ENCODE peak calls at places on chromosomes 2 and 18, in ten cellular contexts. E is fibroblast of villous mesenchyme; C is transverse colon; U is colonic mucosa; S is dorsolateral prefrontal cortex; Q is fibroblast of lung; W is psoas muscle; G is CD4-positive, alpha-beta T cell; I is cardiac fibroblast; T is astrocyte of the spinal cord. A is an unnamed sample.
A peak's percentile ranks its signal among the peaks of the same experiment; 100 is the strongest.

GRCh38 chr18:78727057-78727739 is 252.4 kb upstream of the SALL3 start:
- DNase-seq in U (no peak), W (no peak), S (peak; percentile 1), Q (no peak), T (no peak), G (no peak), C (no peak), I (no peak), E (no peak), A (peak; percentile 69)

GRCh38 chr18:63074987-63075404 is 244.6 kb downstream of the BCL2 start:
- DNase-seq in T (peak; percentile 23), S (peak; percentile 79), U (peak; percentile 92), W (peak; percentile 79), C (peak; percentile 79), I (peak; percentile 42), Q (peak; percentile 22), E (peak; percentile 18), G (peak; percentile 32), A (peak; percentile 91)

GRCh38 chr2:78992451-78992806 is 33.1 kb upstream of the REG3G start:
- DNase-seq in C (peak; percentile 13), W (no peak), E (no peak), S (peak; percentile 34), T (peak; percentile 2), Q (no peak), G (no peak), U (no peak), I (peak; percentile 1), A (no peak)

GRCh38 chr18:48922801-48923730 is 27.7 kb downstream of the SMAD7 start:
- DNase-seq in S (no peak), I (peak; percentile 81), E (peak; percentile 98), T (peak; percentile 94), U (peak; percentile 73), C (peak; percentile 79), W (peak; percentile 65), Q (peak; percentile 84), G (no peak), A (no peak)

GRCh38 chr2:139917723-139918384 is 1137.7 kb upstream of the NXPH2 start:
- DNase-seq in U (no peak), E (no peak), C (no peak), S (no peak), T (peak; percentile 1), W (no peak), I (no peak), Q (no peak), G (no peak), A (no peak)

GRCh38 chr2:169258045-169258601 is 104.2 kb downstream of the LRP2 start:
- DNase-seq in C (no peak), G (no peak), S (no peak), U (no peak), Q (no peak), I (peak; percentile 16), W (no peak), E (no peak), T (no peak), A (no peak)

GRCh38 chr2:237520290-237520689 is 33.2 kb downstream of the MLPH start:
- DNase-seq in C (no peak), S (no peak), G (no peak), W (no peak), T (no peak), U (no peak), Q (no peak), I (no peak), E (no peak), A (no peak)

GRCh38 chr18:77062518-77063003 is 70.0 kb downstream of the MBP start:
- DNase-seq in G (peak; percentile 46), T (peak; percentile 87), C (no peak), U (no peak), E (peak; percentile 70), W (no peak), I (peak; percentile 81), S (no peak), Q (peak; percentile 74), A (no peak)

GRCh38 chr2:219254590-219255219 is 987 bp upstream of the TUBA4A start:
- DNase-seq in W (no peak), T (no peak), U (no peak), Q (no peak), E (no peak), S (no peak), I (peak; percentile 58), C (no peak), G (peak; percentile 16), A (no peak)

GRCh38 chr2:144516417-144516980 is 3.4 kb downstream of the ZEB2 start:
- DNase-seq in C (no peak), U (no peak), E (peak; percentile 40), S (no peak), I (peak; percentile 55), G (no peak), Q (no peak), W (peak; percentile 45), T (peak; percentile 45), A (no peak)

GRCh38 chr2:37619957-37620295 is 51.5 kb downstream of the CDC42EP3 start:
- DNase-seq in W (no peak), I (no peak), T (no peak), E (no peak), S (no peak), Q (no peak), U (no peak), G (no peak), C (no peak), A (no peak)

GRCh38 chr2:48315847-48316194 is 214.1 kb upstream of the STON1 start:
- DNase-seq in S (peak; percentile 31), Q (no peak), C (peak; percentile 16), I (no peak), T (no peak), W (no peak), E (peak; percentile 8), U (peak; percentile 36), G (no peak), A (no peak)

GRCh38 chr2:8923173-8923572 is 80.3 kb downstream of the MBOAT2 start:
- DNase-seq in Q (no peak), W (no peak), T (no peak), C (no peak), S (no peak), I (peak; percentile 10), U (no peak), E (peak; percentile 22), G (no peak), A (no peak)

GRCh38 chr2:25054720-25055119 is 12.8 kb downstream of the EFR3B start:
- DNase-seq in G (no peak), Q (no peak), S (no peak), C (no peak), T (no peak), U (no peak), I (no peak), W (no peak), E (no peak), A (no peak)

GRCh38 chr2:196696423-196697073 is 57.0 kb downstream of the CCDC150 start:
- DNase-seq in S (no peak), C (no peak), E (peak; percentile 81), Q (peak; percentile 83), W (peak; percentile 13), T (peak; percentile 72), U (no peak), I (peak; percentile 75), G (no peak), A (no peak)

DNA sequence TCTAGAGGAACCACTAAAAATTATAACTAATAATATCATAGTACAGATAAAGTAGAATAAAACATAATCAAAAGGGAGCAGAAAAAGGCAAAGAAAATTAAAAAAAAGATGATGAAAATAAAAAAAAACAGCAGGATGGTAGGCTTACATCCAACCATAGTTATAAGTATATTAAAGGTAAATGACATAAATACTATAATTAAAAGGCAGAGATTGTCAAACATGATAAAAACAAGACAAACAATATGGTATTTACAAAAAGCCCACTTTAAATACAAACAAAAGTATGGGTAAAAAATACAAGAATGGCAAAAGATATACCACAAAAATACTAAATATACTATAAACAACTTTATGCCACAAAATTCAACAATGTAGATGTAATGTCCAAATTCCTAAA is 24.4 kb downstream of the CCDC148 start:
- DNase-seq in G (no peak), Q (no peak), I (no peak), U (no peak), E (no peak), C (no peak), S (no peak), T (no peak), W (no peak), A (no peak)
- TF ChIP-seq CTCF in G (no peak), Q (no peak), I (no peak), U (no peak), E (no peak), C (no peak), S (no peak), T (no peak), W (no peak), A (no peak)

GRCh38 chr2:211985393-211985792 is 553.2 kb downstream of the ERBB4 start:
- DNase-seq in S (no peak), U (no peak), W (no peak), G (no peak), I (no peak), T (no peak), Q (no peak), E (no peak), C (no peak), A (no peak)
- TF ChIP-seq CTCF in S (no peak), U (no peak), W (no peak), G (no peak), I (no peak), T (no peak), Q (no peak), E (no peak), C (no peak), A (no peak)

GRCh38 chr2:73285162-73285739 is 973 bp upstream of the FBXO41 start:
- DNase-seq in T (no peak), E (no peak), C (peak; percentile 31), S (no peak), G (no peak), U (no peak), W (no peak), Q (no peak), I (no peak), A (no peak)

GRCh38 chr2:73282924-73283544 is 1.2 kb downstream of the FBXO41 start:
- DNase-seq in Q (no peak), I (no peak), G (no peak), S (no peak), T (no peak), E (no peak), C (no peak), U (no peak), W (no peak), A (no peak)

GRCh38 chr2:73283545-73284295 is 558 bp downstream of the FBXO41 start:
- DNase-seq in T (no peak), S (no peak), C (no peak), G (no peak), W (no peak), Q (no peak), I (no peak), U (no peak), E (no peak), A (no peak)

GRCh38 chr2:73286134-73286533 is 1.9 kb upstream of the FBXO41 start:
- DNase-seq in I (no peak), E (no peak), U (no peak), W (no peak), C (no peak), G (no peak), Q (no peak), S (no peak), T (no peak), A (no peak)

GRCh38 chr2:73284296-73285161 is at the start of gene FBXO41:
- DNase-seq in C (peak; percentile 57), Q (peak; percentile 26), I (no peak), T (no peak), S (no peak), E (peak; percentile 18), U (peak; percentile 49), W (peak; percentile 35), G (peak; percentile 65), A (no peak)
- TF ChIP-seq CTCF in C (no peak), Q (no peak), I (no peak), T (no peak), S (no peak), E (no peak), U (no peak), W (no peak), G (no peak), A (no peak)

GRCh38 chr2:231361701-231362588 is 33.6 kb upstream of the B3GNT7 start:
- DNase-seq in T (no peak), Q (no peak), W (no peak), C (peak; percentile 10), U (no peak), E (no peak), I (no peak), G (no peak), S (no peak), A (no peak)
- TF ChIP-seq CTCF in T (no peak), Q (no peak), W (no peak), C (no peak), U (no peak), E (no peak), I (no peak), G (no peak), S (no peak), A (no peak)

A was measured in osteocyte.